ENCODE peak calls at places on chromosomes 2 and 18, in nine cellular contexts. H is PC-9; E is NCI-H1436; K is activated CD8-positive, alpha-beta memory T cell treated with anti-CD3 and anti-CD28 coated beads, Interleukin-2, amount 10 ng/mL, durations not matched to agents 7 days and 5 days; V is GM12891; P is SW480; L is nephron progenitor cell; F is activated naive CD8-positive, alpha-beta T cell treated with anti-CD3 and anti-CD28 coated beads for 36 hours; Y is NCI-H2081. U is an unnamed sample.

GRCh38 chr2:18117592-18117991 is 239.1 kb downstream of the KCNS3 start:
- DNase-seq in H (no peak), E (no peak), K (no peak), V (no peak), P (peak), L (no peak), F (no peak), Y (peak), U (no peak)

GRCh38 chr2:100140582-100140981 is 1.8 kb downstream of the AFF3 start:
- DNase-seq in H (no peak), E (no peak), K (no peak), V (no peak), P (no peak), L (no peak), F (no peak), Y (no peak), U (peak)

GRCh38 chr18:58230438-58231179 is 186.6 kb downstream of the NEDD4L start:
- DNase-seq in H (peak), E (no peak), K (no peak), V (no peak), P (no peak), L (no peak), F (no peak), Y (no peak), U (no peak)

GRCh38 chr2:25066455-25066854 is 24.6 kb downstream of the EFR3B start:
- DNase-seq in H (no peak), E (no peak), K (no peak), V (no peak), P (no peak), L (no peak), F (no peak), Y (no peak), U (no peak)

GRCh38 chr18:36693931-36694661 is 134.7 kb downstream of the TPGS2 start:
- DNase-seq in H (no peak), E (peak), K (no peak), V (no peak), P (no peak), L (no peak), F (no peak), Y (peak), U (no peak)

GRCh38 chr2:22894761-22895160 is 490.2 kb upstream of the KLHL29 start:
- DNase-seq in H (no peak), E (no peak), K (no peak), V (no peak), P (no peak), L (no peak), F (no peak), Y (no peak), U (no peak)

GRCh38 chr18:57095884-57096283 is 51.0 kb upstream of the BOD1L2 start:
- DNase-seq in H (no peak), E (no peak), K (no peak), V (no peak), P (no peak), L (no peak), F (no peak), Y (no peak), U (no peak)

GRCh38 chr18:54232485-54233227 is 8.2 kb upstream of the MBD2 start:
- DNase-seq in H (no peak), E (no peak), K (no peak), V (no peak), P (no peak), L (no peak), F (no peak), Y (no peak), U (no peak)

GRCh38 chr2:128408349-128409305 is 90.0 kb upstream of the HS6ST1 start:
- DNase-seq in H (no peak), E (no peak), K (peak), V (no peak), P (no peak), L (no peak), F (no peak), Y (no peak), U (no peak)

GRCh38 chr2:86807462-86808275 is 17.0 kb upstream of the CD8A start:
- DNase-seq in H (peak), E (peak), K (peak), V (no peak), P (peak), L (peak), F (peak), Y (peak), U (peak)

GRCh38 chr2:235083822-235084221 is 132.0 kb downstream of the SH3BP4 start:
- DNase-seq in H (no peak), E (no peak), K (no peak), V (no peak), P (no peak), L (no peak), F (no peak), Y (no peak), U (no peak)

GRCh38 chr18:24482826-24483225 is 22.4 kb downstream of the HRH4 start:
- DNase-seq in H (no peak), E (no peak), K (no peak), V (no peak), P (no peak), L (no peak), F (no peak), Y (no peak), U (no peak)

GRCh38 chr2:177429688-177430325 is 37.2 kb downstream of the AGPS start:
- DNase-seq in H (no peak), E (no peak), K (no peak), V (no peak), P (no peak), L (no peak), F (no peak), Y (no peak), U (no peak)

GRCh38 chr18:24492445-24492844 is 32.0 kb downstream of the HRH4 start:
- DNase-seq in H (no peak), E (no peak), K (no peak), V (no peak), P (no peak), L (peak), F (no peak), Y (no peak), U (no peak)

GRCh38 chr2:61707984-61708852 is 145.6 kb downstream of the FAM161A start:
- DNase-seq in H (peak), E (peak), K (peak), V (peak), P (peak), L (peak), F (no peak), Y (peak), U (no peak)

GRCh38 chr2:229339613-229340012 is 68.5 kb upstream of the PID1 start:
- DNase-seq in H (no peak), E (no peak), K (no peak), V (no peak), P (no peak), L (no peak), F (no peak), Y (no peak), U (no peak)

GRCh38 chr2:138193416-138194213 is 229.3 kb downstream of the HNMT start:
- DNase-seq in H (no peak), E (no peak), K (no peak), V (no peak), P (no peak), L (no peak), F (no peak), Y (no peak), U (no peak)

GRCh38 chr2:191066281-191067233 is 52.6 kb upstream of the STAT1 start:
- DNase-seq in H (no peak), E (no peak), K (no peak), V (no peak), P (no peak), L (no peak), F (no peak), Y (no peak), U (no peak)

GRCh38 chr18:78304199-78304826 is 675.3 kb upstream of the SALL3 start:
- DNase-seq in H (no peak), E (no peak), K (no peak), V (no peak), P (no peak), L (no peak), F (no peak), Y (peak), U (no peak)

GRCh38 chr2:107263596-107264090 is 377.7 kb upstream of the ST6GAL2 start:
- DNase-seq in H (no peak), E (no peak), K (no peak), V (no peak), P (no peak), L (no peak), F (no peak), Y (no peak), U (no peak)

GRCh38 chr2:174330945-174331619 is 3.7 kb upstream of the SP9 start:
- DNase-seq in H (no peak), E (no peak), K (no peak), V (no peak), P (no peak), L (peak), F (no peak), Y (no peak), U (no peak)

GRCh38 chr2:51846796-51847195 is 814.9 kb upstream of the NRXN1 start:
- DNase-seq in H (no peak), E (no peak), K (no peak), V (no peak), P (no peak), L (no peak), F (no peak), Y (no peak), U (no peak)

GRCh38 chr18:79962311-79962710 is 2.1 kb upstream of the HSBP1L1 start:
- DNase-seq in H (peak), E (no peak), K (no peak), V (no peak), P (no peak), L (no peak), F (no peak), Y (no peak), U (no peak)

GRCh38 chr2:233353769-233354499 is at the start of gene DGKD:
- DNase-seq in H (peak), E (peak), K (peak), V (peak), P (peak), L (peak), F (peak), Y (peak), U (peak)

GRCh38 chr2:26977012-26977411 is 6.6 kb downstream of the MAPRE3 start:
- DNase-seq in H (no peak), E (no peak), K (no peak), V (no peak), P (no peak), L (no peak), F (no peak), Y (no peak), U (no peak)

GRCh38 chr2:107278672-107279071 is 392.7 kb upstream of the ST6GAL2 start:
- DNase-seq in H (no peak), E (no peak), K (no peak), V (no peak), P (no peak), L (no peak), F (no peak), Y (no peak), U (no peak)